ENCODE peak calls at places on chromosome 10, in ten cellular contexts. J is neuronal stem cell; A is PC-9; B is astrocyte; Z is A549; M is lower leg skin; Y is uterus; C is tibial artery; D is esophagus muscularis mucosa; I is CD8-positive, alpha-beta memory T cell. O is an unnamed sample.
A peak's percentile ranks its signal among the peaks of the same experiment; 100 is the strongest.

GRCh38 chr10:74500026-74500704 is 326.2 kb upstream of the KAT6B start:
- DNase-seq in J (no peak), A (no peak), B (no peak), Z (no peak), M (no peak), Y (no peak), C (no peak), D (no peak), I (no peak), O (no peak)

GRCh38 chr10:14184841-14185500 is 145.8 kb downstream of the FRMD4A start:
- DNase-seq in J (peak; percentile 40), A (no peak), B (peak; percentile 25), Z (no peak), M (no peak), Y (no peak), C (no peak), D (no peak), I (peak; percentile 34), O (no peak)

GRCh38 chr10:129809841-129810240 is 154.2 kb downstream of the EBF3 start:
- DNase-seq in J (no peak), A (no peak), B (no peak), Z (no peak), M (no peak), Y (no peak), C (no peak), D (no peak), I (no peak), O (no peak)

GRCh38 chr10:28072573-28072972 is 73.7 kb upstream of the ODAD2 start:
- DNase-seq in J (no peak), A (no peak), B (no peak), Z (no peak), M (no peak), Y (no peak), C (no peak), D (no peak), I (no peak), O (no peak)

GRCh38 chr10:119449760-119450461 is 92.6 kb downstream of the RGS10 start:
- DNase-seq in J (no peak), A (peak; percentile 84), B (peak; percentile 40), Z (peak; percentile 18), M (peak; percentile 75), Y (peak; percentile 57), C (peak; percentile 96), D (no peak), I (no peak), O (peak; percentile 96)

GRCh38 chr10:104299031-104299904 is 30.3 kb downstream of the GSTO2 start:
- DNase-seq in J (no peak), A (no peak), B (peak; percentile 86), Z (no peak), M (no peak), Y (peak; percentile 33), C (no peak), D (no peak), I (no peak), O (peak; percentile 90)

GRCh38 chr10:68284597-68284996 is 47.3 kb upstream of the HNRNPH3 start:
- DNase-seq in J (no peak), A (no peak), B (no peak), Z (no peak), M (no peak), Y (no peak), C (no peak), D (no peak), I (no peak), O (no peak)

GRCh38 chr10:77849039-77849664 is 77.4 kb downstream of the DLG5 start:
- DNase-seq in J (peak; percentile 69), A (no peak), B (no peak), Z (peak; percentile 37), M (no peak), Y (no peak), C (no peak), D (no peak), I (no peak), O (no peak)

GRCh38 chr10:95290446-95290800 is 380 bp downstream of the PDLIM1 start:
- DNase-seq in J (no peak), A (no peak), B (no peak), Z (no peak), M (no peak), Y (no peak), C (no peak), D (no peak), I (no peak), O (no peak)

GRCh38 chr10:11424456-11425287 is 186.8 kb downstream of the USP6NL start:
- DNase-seq in J (peak; percentile 39), A (peak; percentile 40), B (peak; percentile 22), Z (peak; percentile 54), M (no peak), Y (no peak), C (no peak), D (no peak), I (no peak), O (peak; percentile 60)

GRCh38 chr10:84447701-84448400 is 119.5 kb downstream of the CCSER2 start:
- DNase-seq in J (no peak), A (no peak), B (no peak), Z (no peak), M (no peak), Y (no peak), C (no peak), D (no peak), I (no peak), O (no peak)

DNA sequence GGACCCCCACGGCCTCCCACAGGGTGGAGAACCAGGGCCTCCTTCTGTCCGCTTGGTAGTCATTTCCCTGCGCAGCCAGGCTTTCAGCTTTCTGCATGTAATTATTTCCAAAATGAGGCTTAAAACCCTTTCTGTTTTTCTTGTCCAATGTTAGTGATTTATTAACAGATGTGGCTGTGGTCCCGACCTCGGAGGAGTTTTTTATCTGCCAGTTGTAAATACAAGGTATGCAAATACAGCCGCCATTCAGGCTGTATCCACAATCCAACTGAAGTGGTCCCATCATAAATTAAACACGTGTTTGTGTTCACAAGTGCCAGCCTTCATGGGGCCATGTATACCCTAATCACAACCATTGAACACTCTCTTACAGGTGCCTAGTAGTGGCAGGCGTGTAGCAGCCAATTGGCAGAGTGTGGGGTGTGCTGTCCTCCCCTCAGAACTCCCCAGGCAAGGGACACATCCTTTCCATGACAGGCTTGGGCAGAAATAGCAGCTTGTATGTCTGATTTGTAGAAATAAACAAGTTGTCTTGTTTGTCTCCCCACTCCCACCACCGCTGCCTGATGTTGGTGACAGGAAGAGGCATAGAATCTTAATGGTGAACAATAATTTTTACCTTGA is 251.3 kb upstream of the MKI67 start:
- DNase-seq in J (no peak), A (no peak), B (no peak), Z (no peak), M (no peak), Y (no peak), C (no peak), D (no peak), I (no peak), O (no peak)
- H3K4me3 ChIP-seq in J (no peak overlapping the region), A (no peak overlapping the region), B (no peak overlapping the region), Z (no peak overlapping the region), M (no peak overlapping the region), Y (no peak overlapping the region), C (no peak overlapping the region), D (no peak overlapping the region), I (no peak overlapping the region), O (no peak overlapping the region)

GRCh38 chr10:124605001-124605370 is 139.2 kb downstream of the FAM53B start:
- DNase-seq in J (no peak), A (no peak), B (no peak), Z (no peak), M (no peak), Y (no peak), C (no peak), D (no peak), I (no peak), O (no peak)
- H3K4me3 ChIP-seq in J (no peak overlapping the region), A (no peak overlapping the region), B (no peak overlapping the region), Z (no peak overlapping the region), M (no peak overlapping the region), Y (no peak overlapping the region), C (no peak overlapping the region), D (no peak overlapping the region), I (no peak overlapping the region), O (no peak overlapping the region)

GRCh38 chr10:88374392-88375145 is 208.5 kb downstream of the RNLS start:
- DNase-seq in J (no peak), A (no peak), B (peak; percentile 48), Z (no peak), M (no peak), Y (no peak), C (no peak), D (no peak), I (no peak), O (no peak)

GRCh38 chr10:88382699-88383098 is 200.4 kb downstream of the RNLS start:
- DNase-seq in J (no peak), A (no peak), B (no peak), Z (no peak), M (no peak), Y (no peak), C (no peak), D (no peak), I (no peak), O (no peak)

GRCh38 chr10:88377510-88377909 is 205.6 kb downstream of the RNLS start:
- DNase-seq in J (no peak), A (no peak), B (no peak), Z (no peak), M (no peak), Y (no peak), C (no peak), D (no peak), I (no peak), O (no peak)

DNA sequence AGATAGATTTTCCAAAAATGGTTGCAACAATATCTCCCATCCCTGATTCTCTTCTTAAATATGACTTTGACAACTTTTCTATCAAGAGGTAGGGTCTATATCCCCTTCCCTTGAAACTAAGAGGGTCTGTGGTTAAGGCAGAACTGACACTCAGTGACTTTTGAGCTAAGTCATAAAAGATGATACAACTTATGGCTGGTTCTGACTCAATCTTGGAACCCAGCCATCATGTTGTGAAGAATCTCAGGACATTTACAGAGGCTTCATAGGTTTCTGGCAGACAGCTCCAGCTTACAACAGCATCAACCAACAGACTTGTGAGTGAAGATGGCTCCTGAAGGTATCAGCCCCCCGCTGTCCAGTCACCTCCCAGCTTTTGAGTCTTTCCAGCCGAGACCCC is 203.5 kb downstream of the RNLS start:
- DNase-seq in J (no peak), A (no peak), B (peak; percentile 51), Z (peak; percentile 21), M (no peak), Y (peak; percentile 22), C (no peak), D (no peak), I (no peak), O (peak; percentile 53)
- H3K4me3 ChIP-seq in J (no peak overlapping the region), A (no peak overlapping the region), B (no peak overlapping the region), Z (no peak overlapping the region), M (no peak overlapping the region), Y (no peak overlapping the region), C (no peak overlapping the region), D (no peak overlapping the region), I (no peak overlapping the region), O (no peak overlapping the region)

DNA sequence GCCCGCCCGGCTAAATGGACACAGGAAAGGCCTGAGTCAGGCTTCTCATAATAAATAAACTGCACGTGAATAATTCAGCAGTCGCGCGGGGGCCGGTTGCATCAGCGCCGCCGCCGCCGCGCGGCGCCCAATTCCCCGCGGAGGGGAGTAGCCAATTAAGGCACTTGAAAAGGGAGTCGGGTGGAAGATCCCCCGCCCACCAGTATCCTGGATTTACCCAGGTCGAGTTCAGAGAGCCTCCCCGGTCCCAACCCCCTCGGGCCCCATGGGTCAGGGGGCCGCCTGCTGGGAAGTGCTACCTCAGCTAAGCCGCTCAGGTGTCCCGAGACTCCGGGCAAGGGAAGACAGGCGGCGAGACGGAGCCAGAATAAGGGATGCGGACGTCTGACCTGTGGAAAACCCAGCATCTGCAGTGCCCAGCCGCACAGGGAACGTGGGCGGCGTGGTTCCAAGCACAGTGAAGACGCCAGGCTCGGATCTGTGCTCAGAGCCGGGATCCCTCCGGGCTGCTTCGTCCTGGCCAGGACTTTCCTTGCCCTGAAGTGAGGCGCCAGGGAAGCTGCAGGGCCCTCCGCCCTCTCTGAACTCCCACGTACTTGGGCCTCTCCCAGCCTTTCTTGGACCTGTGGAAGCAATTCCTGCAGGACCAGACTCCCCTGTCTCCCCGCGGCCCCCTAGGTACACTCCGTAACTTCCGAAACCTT is 7.3 kb upstream of the LBX1 start:
- DNase-seq in J (no peak), A (no peak), B (no peak), Z (no peak), M (no peak), Y (no peak), C (no peak), D (no peak), I (no peak), O (no peak)
- H3K4me3 ChIP-seq in J (no peak overlapping the region), A (no peak overlapping the region), B (no peak overlapping the region), Z (no peak overlapping the region), M (no peak overlapping the region), Y (no peak overlapping the region), C (no peak overlapping the region), D (peak overlapping the region; percentile 7), I (no peak overlapping the region), O (no peak overlapping the region)